ENCODE peak calls at places on chromosome 21, in four cellular contexts. O is pancreas, I is hepatocyte, S is mesenchymal stem cell. J is an unnamed sample.

GRCh38 chr21:15729674-15730483 is at the start of gene USP25:
- DNase-seq in O (peak; percentile 93), I (peak; percentile 93), S (peak; percentile 68), J (peak; percentile 97)

GRCh38 chr21:27077501-27077900 is 110.6 kb upstream of the ADAMTS5 start:
- DNase-seq in O (no peak), I (no peak), S (peak; percentile 9), J (no peak)

GRCh38 chr21:28769683-28770082 is 223.0 kb downstream of the LTN1 start:
- DNase-seq in O (no peak), I (no peak), S (peak; percentile 18), J (no peak)

GRCh38 chr21:41777934-41778815 is 11.3 kb upstream of the RIPK4 start:
- DNase-seq in O (peak; percentile 85), I (peak; percentile 92), S (peak; percentile 75), J (peak; percentile 86)

GRCh38 chr21:19523731-19524130 is 1120.1 kb upstream of the TMPRSS15 start:
- DNase-seq in O (no peak), I (no peak), S (peak; percentile 44), J (no peak)

GRCh38 chr21:34770581-34770980 is 101.8 kb downstream of the CLIC6 start:
- DNase-seq in O (no peak), I (no peak), S (no peak), J (no peak)

GRCh38 chr21:17550671-17551308 is 37.9 kb downstream of the CXADR start:
- DNase-seq in O (no peak), I (no peak), S (no peak), J (no peak)

GRCh38 chr21:15421521-15421920 is 308.3 kb upstream of the USP25 start:
- DNase-seq in O (no peak), I (no peak), S (no peak), J (no peak)

GRCh38 chr21:16195896-16196443 is 466.2 kb downstream of the USP25 start:
- DNase-seq in O (no peak), I (no peak), S (peak; percentile 7), J (no peak)

GRCh38 chr21:42454791-42455190 is 41.2 kb downstream of the RSPH1 start:
- DNase-seq in O (no peak), I (no peak), S (no peak), J (no peak)

GRCh38 chr21:42047821-42048613 is 23.1 kb upstream of the UMODL1 start:
- DNase-seq in O (peak; percentile 52), I (no peak), S (peak; percentile 99), J (peak; percentile 73)

GRCh38 chr21:46117586-46118304 is 19.8 kb downstream of the COL6A2 start:
- DNase-seq in O (peak; percentile 8), I (no peak), S (no peak), J (peak; percentile 36)

GRCh38 chr21:30839304-30839703 is 9.7 kb upstream of the KRTAP7-1 start:
- DNase-seq in O (no peak), I (peak; percentile 78), S (no peak), J (no peak)

GRCh38 chr21:43206231-43207042 is 37.6 kb downstream of the CRYAA start:
- DNase-seq in O (no peak), I (no peak), S (no peak), J (no peak)

GRCh38 chr21:42311160-42311559 is 4.0 kb downstream of the TFF3 start:
- DNase-seq in O (no peak), I (no peak), S (no peak), J (no peak)

GRCh38 chr21:46551636-46552241 is 53.1 kb downstream of the S100B start:
- DNase-seq in O (no peak), I (no peak), S (no peak), J (no peak)

GRCh38 chr21:21188513-21189188 is 190.4 kb downstream of the NCAM2 start:
- DNase-seq in O (no peak), I (no peak), S (no peak), J (no peak)

GRCh38 chr21:42747267-42747701 is 93.9 kb downstream of the PDE9A start:
- DNase-seq in O (no peak), I (no peak), S (no peak), J (no peak)

GRCh38 chr21:34296878-34297277 is 66.9 kb upstream of the KCNE2 start:
- DNase-seq in O (no peak), I (no peak), S (no peak), J (no peak)

GRCh38 chr21:36436829-36437744 is 42.8 kb downstream of the CLDN14 start:
- DNase-seq in O (no peak), I (no peak), S (no peak), J (no peak)

GRCh38 chr21:18840239-18840638 is 436.7 kb upstream of the TMPRSS15 start:
- DNase-seq in O (no peak), I (peak; percentile 10), S (no peak), J (no peak)

GRCh38 chr21:17451364-17451869 is 61.4 kb upstream of the CXADR start:
- DNase-seq in O (no peak), I (no peak), S (peak; percentile 73), J (no peak)

GRCh38 chr21:37829043-37829442 is 87.2 kb downstream of the KCNJ6 start:
- DNase-seq in O (no peak), I (no peak), S (no peak), J (no peak)
- H3K4me1 ChIP-seq in O (peaks cover 12% of the 10 kb centered on the region), I (peaks cover 9% of the 10 kb centered on the region), S (peaks cover 14% of the 10 kb centered on the region), J (no peaks in the 10 kb centered on the region)

GRCh38 chr21:33020558-33021100 is 5.1 kb upstream of the OLIG2 start:
- DNase-seq in O (no peak), I (no peak), S (no peak), J (no peak)
- H3K4me3 ChIP-seq in O (no peak overlapping the region), I (no peak overlapping the region), S (no peak overlapping the region), J (no peak overlapping the region)

DNA sequence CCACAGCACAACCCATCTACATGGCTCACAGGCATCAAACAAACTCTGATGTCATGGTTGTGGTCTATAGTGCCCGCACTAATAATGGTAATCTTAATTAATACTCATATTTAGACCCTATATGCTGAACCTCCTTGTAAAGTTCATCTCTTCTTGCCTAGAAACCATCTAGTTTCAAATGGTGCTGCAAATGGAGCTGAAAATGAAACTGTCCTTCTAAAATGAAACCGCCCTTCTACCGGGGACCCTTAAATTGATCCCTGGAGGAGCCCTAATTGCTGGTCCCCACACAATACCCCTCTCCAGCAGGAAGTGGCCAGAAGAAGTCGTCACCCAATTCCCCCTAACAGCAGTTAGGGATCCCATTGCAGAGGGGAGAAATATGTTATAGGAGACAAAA is 612.6 kb downstream of the MRPL39 start:
- DNase-seq in O (no peak), I (no peak), S (no peak), J (no peak)
- H3K4me1 ChIP-seq in O (no peaks in the 10 kb centered on the region), I (no peaks in the 10 kb centered on the region), S (no peaks in the 10 kb centered on the region), J (no peaks in the 10 kb centered on the region)

GRCh38 chr21:38493549-38494253 is 4.6 kb downstream of the ERG start:
- DNase-seq in O (no peak), I (no peak), S (no peak), J (no peak)
- H3K4me3 ChIP-seq in O (no peak overlapping the region), I (no peak overlapping the region), S (no peak overlapping the region), J (peak overlapping the region; percentile 60)

GRCh38 chr21:24042687-24043086 is 1564.6 kb downstream of the MRPL39 start:
- DNase-seq in O (no peak), I (no peak), S (no peak), J (no peak)
- H3K4me1 ChIP-seq in O (no peaks in the 10 kb centered on the region), I (no peaks in the 10 kb centered on the region), S (no peaks in the 10 kb centered on the region), J (no peaks in the 10 kb centered on the region)

DNA sequence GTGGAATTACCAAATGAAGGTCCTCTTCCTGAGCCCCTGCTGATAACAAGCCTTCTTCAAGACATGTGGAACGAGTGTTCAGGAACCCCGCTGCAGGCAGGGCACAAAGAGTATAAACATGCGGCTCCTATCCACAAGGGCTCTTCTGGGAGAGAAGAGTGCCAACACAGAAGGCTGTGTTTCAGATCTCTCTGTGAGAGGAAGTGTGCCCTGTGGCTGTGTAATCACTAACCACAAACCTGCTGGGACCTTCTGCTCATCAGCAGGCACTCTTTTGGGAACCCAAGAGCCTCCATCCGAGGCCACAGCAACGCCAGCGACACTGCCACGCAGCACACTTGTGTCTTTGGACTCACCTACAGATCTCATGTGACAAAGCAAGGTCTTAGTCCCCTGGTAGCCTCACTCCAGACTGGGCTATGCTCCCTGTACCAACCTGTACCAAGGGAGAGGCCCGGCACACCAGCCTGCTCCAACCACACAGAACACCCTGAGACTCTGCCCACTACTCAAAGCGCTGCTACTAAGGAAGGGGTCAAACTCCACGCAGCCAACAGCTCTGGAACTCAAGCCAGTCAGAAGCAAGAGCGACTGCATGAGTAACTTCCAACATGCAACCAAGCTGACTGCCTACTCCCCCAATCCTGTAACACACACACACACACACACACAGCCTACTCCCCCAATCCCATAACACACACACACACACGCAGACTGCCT is 7.8 kb downstream of the PTTG1IP start:
- DNase-seq in O (no peak), I (peak; percentile 34), S (no peak), J (no peak)
- H3K4me3 ChIP-seq in O (no peak overlapping the region), I (no peak overlapping the region), S (no peak overlapping the region), J (no peak overlapping the region)

GRCh38 chr21:45056917-45057560 is 17.3 kb upstream of the ADARB1 start:
- DNase-seq in O (no peak), I (no peak), S (no peak), J (no peak)
- H3K4me1 ChIP-seq in O (no peaks in the 10 kb centered on the region), I (no peaks in the 10 kb centered on the region), S (peaks cover 5% of the 10 kb centered on the region), J (peaks cover 11% of the 10 kb centered on the region)

GRCh38 chr21:44508711-44509445 is 31.1 kb downstream of the KRTAP10-1 start:
- DNase-seq in O (no peak), I (no peak), S (no peak), J (no peak)

GRCh38 chr21:44511219-44511937 is 28.6 kb downstream of the KRTAP10-1 start:
- DNase-seq in O (no peak), I (no peak), S (no peak), J (no peak)

GRCh38 chr21:44510508-44511218 is 29.3 kb downstream of the KRTAP10-1 start:
- DNase-seq in O (peak; percentile 64), I (peak; percentile 87), S (no peak), J (peak; percentile 60)

GRCh38 chr21:44509539-44509938 is 30.5 kb downstream of the KRTAP10-1 start:
- DNase-seq in O (peak; percentile 90), I (no peak), S (no peak), J (peak; percentile 46)

GRCh38 chr21:44510109-44510507 is 29.9 kb downstream of the KRTAP10-1 start:
- DNase-seq in O (no peak), I (no peak), S (no peak), J (no peak)
- H3K4me3 ChIP-seq in O (peak overlapping the region; percentile 6), I (no peak overlapping the region), S (no peak overlapping the region), J (no peak overlapping the region)

DNA sequence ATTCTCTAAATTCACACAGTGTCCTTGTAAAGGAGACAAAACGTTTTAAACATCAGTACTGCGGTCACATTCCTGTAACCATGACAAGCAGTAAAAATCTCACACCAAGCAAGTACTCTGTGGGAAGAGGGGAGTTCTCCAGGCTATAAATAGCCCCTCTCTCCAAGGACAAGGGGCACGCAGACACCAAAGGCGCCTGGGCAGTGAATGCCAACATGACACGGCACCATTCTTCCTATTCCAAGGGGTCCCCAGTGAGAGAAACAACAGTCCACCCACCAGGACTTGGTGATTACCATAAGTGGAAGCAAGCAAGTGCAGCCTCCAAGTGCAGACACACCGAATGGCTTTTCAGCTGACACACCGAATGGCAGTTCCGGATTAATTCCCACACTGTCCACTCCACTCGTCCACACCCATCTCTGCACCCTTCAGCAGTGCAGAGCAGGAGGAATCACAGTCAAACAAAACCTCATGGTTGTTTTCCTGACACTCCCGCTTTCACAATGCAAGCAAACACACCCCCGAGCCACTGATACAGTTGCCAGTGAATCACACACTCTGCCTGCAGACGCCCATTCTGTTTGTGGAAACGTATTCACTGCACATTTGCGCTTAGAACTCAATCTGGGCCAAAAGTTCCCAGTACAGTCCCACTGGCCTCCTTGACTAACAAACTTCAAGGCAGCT is 1.8 kb downstream of the PTTG1IP start:
- DNase-seq in O (no peak), I (peak; percentile 74), S (peak; percentile 88), J (peak; percentile 60)
- H3K4me1 ChIP-seq in O (peaks cover 30% of the 10 kb centered on the region), I (peaks cover 32% of the 10 kb centered on the region), S (peaks cover 41% of the 10 kb centered on the region), J (peaks cover 67% of the 10 kb centered on the region)